ENCODE peak calls at places on chromosomes 12 and 14, in seven cellular contexts. G is AG04449, Y is cardiac fibroblast, C is astrocyte of the spinal cord, O is caudate nucleus, A is esophagus squamous epithelium, Q is T-helper 1 cell. H is an unnamed sample.

GRCh38 chr12:51033457-51034089 is 7.4 kb upstream of the SLC11A2 start:
- DNase-seq in G (no peak), Y (no peak), C (no peak), O (no peak), A (no peak), Q (no peak), H (no peak)

GRCh38 chr12:78120866-78121590 is 290.3 kb downstream of the NAV3 start:
- DNase-seq in G (no peak), Y (peak; percentile 80), C (peak; percentile 49), O (no peak), A (no peak), Q (no peak), H (no peak)

GRCh38 chr14:31505411-31505810 is 17.6 kb upstream of the GPR33 start:
- DNase-seq in G (peak; percentile 85), Y (peak; percentile 68), C (peak; percentile 47), O (no peak), A (no peak), Q (no peak), H (no peak)

GRCh38 chr14:22123188-22123560 is 449.6 kb upstream of the OR4E1 start:
- DNase-seq in G (no peak), Y (no peak), C (no peak), O (no peak), A (no peak), Q (no peak), H (no peak)

GRCh38 chr12:111991946-111992345 is 21.0 kb downstream of the TMEM116 start:
- DNase-seq in G (no peak), Y (no peak), C (peak; percentile 27), O (no peak), A (no peak), Q (peak; percentile 33), H (no peak)

GRCh38 chr12:1533205-1533601 is 61.2 kb downstream of the FBXL14 start:
- DNase-seq in G (no peak), Y (no peak), C (peak; percentile 51), O (no peak), A (no peak), Q (peak; percentile 36), H (peak; percentile 22)

GRCh38 chr12:85575115-85576096 is 260.8 kb downstream of the RASSF9 start:
- DNase-seq in G (no peak), Y (peak; percentile 81), C (peak; percentile 69), O (peak; percentile 0), A (no peak), Q (peak; percentile 5), H (peak; percentile 39)

GRCh38 chr12:114163766-114164165 is 197.6 kb upstream of the RBM19 start:
- DNase-seq in G (no peak), Y (peak; percentile 85), C (peak; percentile 85), O (no peak), A (no peak), Q (no peak), H (no peak)

H was measured in activated naive CD4-positive, alpha-beta T cell treated with anti-CD3 and anti-CD28 coated beads for 36 hours.